ENCODE peak calls at places on chromosomes 6 and 20, in eight cellular contexts. G, Y, T, S, J, H, Z and V are unnamed samples.

GRCh38 chr20:21808863-21809664 is 103.6 kb downstream of the PAX1 start:
- DNase-seq in Y (no peak), H (peak; percentile 74), S (peak; percentile 71), T (no peak), J (peak; percentile 53), G (no peak), Z (no peak), V (no peak)

GRCh38 chr6:40509716-40510260 is 77.4 kb downstream of the LRFN2 start:
- DNase-seq in S (no peak), Y (no peak), H (no peak), J (no peak), T (no peak), Z (no peak), G (no peak), V (no peak)

GRCh38 chr6:2643935-2644539 is 106.7 kb downstream of the MYLK4 start:
- DNase-seq in T (no peak), Z (no peak), H (no peak), G (no peak), J (no peak), S (no peak), Y (no peak), V (no peak)

GRCh38 chr6:43799671-43800623 is 29.9 kb downstream of the VEGFA start:
- DNase-seq in J (no peak), Y (no peak), T (no peak), G (no peak), H (no peak), Z (no peak), S (no peak), V (peak; percentile 63)

GRCh38 chr6:108689279-108690161 is 128.8 kb downstream of the FOXO3 start:
- DNase-seq in Y (peak; percentile 86), S (no peak), Z (peak; percentile 98), H (no peak), G (peak; percentile 57), T (peak; percentile 78), J (peak; percentile 84), V (peak; percentile 77)

GRCh38 chr6:44216677-44217331 is at the start of gene MYMX:
- DNase-seq in H (no peak), S (no peak), Z (no peak), T (no peak), Y (no peak), G (no peak), J (peak; percentile 47), V (no peak)

GRCh38 chr20:10536531-10536930 is 101.4 kb downstream of the SLX4IP start:
- DNase-seq in G (peak; percentile 64), Y (peak; percentile 24), T (no peak), S (no peak), H (no peak), Z (peak; percentile 52), J (no peak), V (no peak)

GRCh38 chr20:33372993-33373441 is 28.3 kb downstream of the CDK5RAP1 start:
- DNase-seq in H (no peak), G (peak; percentile 2), T (no peak), S (no peak), Z (peak; percentile 75), J (no peak), Y (peak; percentile 10), V (no peak)

GRCh38 chr20:46195264-46196038 is 77.3 kb downstream of the CD40 start:
- DNase-seq in Z (no peak), S (no peak), J (no peak), H (no peak), Y (no peak), T (no peak), G (no peak), V (no peak)

GRCh38 chr6:15355683-15356099 is 109.8 kb downstream of the JARID2 start:
- DNase-seq in Y (no peak), G (no peak), Z (no peak), S (no peak), H (no peak), T (no peak), J (no peak), V (no peak)

GRCh38 chr6:124368131-124368530 is 564.5 kb downstream of the NKAIN2 start:
- DNase-seq in Y (peak; percentile 37), J (no peak), S (no peak), T (no peak), G (no peak), H (no peak), Z (no peak), V (no peak)

GRCh38 chr6:150263765-150264415 is 104.9 kb upstream of the IYD start:
- DNase-seq in S (no peak), J (no peak), H (no peak), Z (no peak), G (no peak), Y (no peak), T (no peak), V (no peak)

GRCh38 chr6:120077489-120077888 is 727.9 kb upstream of the MAN1A1 start:
- DNase-seq in T (no peak), G (no peak), Z (peak; percentile 44), J (no peak), Y (no peak), S (no peak), H (no peak), V (no peak)
- TF ChIP-seq CTCF in T (no peak), G (no peak), Z (peak; percentile 65), J (no peak), Y (peak; percentile 29), S (no peak), H (peak; percentile 38), V (no peak)

DNA sequence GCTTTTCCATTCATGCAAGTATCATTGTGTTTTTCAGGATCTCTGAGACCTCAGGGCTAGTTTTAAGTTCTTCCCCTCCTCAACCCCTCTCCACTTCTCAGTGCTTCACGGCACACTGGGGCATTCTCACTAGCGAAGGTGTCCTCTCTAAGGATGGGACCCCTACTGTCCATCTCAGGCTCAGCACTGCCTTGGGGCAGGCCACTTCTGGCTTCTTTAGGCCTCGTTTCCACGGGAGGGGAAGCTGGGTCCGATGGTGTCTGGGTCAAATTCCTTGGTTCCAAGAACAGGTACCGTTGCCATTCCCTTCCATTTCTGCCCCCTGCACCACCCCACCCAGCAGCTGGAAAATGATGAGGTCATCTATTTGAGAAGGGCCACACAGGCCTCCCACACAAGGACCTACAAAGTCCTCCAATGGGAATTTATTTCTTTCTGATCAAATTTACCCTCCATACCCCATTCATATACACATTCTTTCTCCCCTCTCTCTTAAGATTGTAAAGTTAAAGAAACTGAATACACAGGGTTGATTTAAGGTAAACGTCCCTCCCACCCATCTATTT is 17.2 kb downstream of the GNAS start:
- DNase-seq in G (no peak), Z (no peak), J (no peak), T (no peak), S (no peak), Y (no peak), H (no peak), V (no peak)
- TF ChIP-seq CTCF in G (no peak), Z (no peak), J (no peak), T (no peak), S (no peak), Y (no peak), H (no peak), V (no peak)

GRCh38 chr6:329888-330691 is 37.8 kb downstream of the DUSP22 start:
- DNase-seq in H (no peak), Z (no peak), G (no peak), T (peak; percentile 52), Y (no peak), S (no peak), J (no peak), V (no peak)

GRCh38 chr6:332671-333070 is 40.4 kb downstream of the DUSP22 start:
- DNase-seq in Z (peak; percentile 56), T (no peak), S (no peak), H (no peak), Y (peak; percentile 74), J (no peak), G (no peak), V (no peak)

GRCh38 chr6:330948-331347 is 38.7 kb downstream of the DUSP22 start:
- DNase-seq in Y (no peak), G (no peak), T (no peak), H (no peak), Z (no peak), J (no peak), S (no peak), V (no peak)

GRCh38 chr6:333379-334002 is 41.2 kb downstream of the DUSP22 start:
- DNase-seq in H (no peak), J (no peak), Y (no peak), G (no peak), T (no peak), S (no peak), Z (peak; percentile 25), V (no peak)

DNA sequence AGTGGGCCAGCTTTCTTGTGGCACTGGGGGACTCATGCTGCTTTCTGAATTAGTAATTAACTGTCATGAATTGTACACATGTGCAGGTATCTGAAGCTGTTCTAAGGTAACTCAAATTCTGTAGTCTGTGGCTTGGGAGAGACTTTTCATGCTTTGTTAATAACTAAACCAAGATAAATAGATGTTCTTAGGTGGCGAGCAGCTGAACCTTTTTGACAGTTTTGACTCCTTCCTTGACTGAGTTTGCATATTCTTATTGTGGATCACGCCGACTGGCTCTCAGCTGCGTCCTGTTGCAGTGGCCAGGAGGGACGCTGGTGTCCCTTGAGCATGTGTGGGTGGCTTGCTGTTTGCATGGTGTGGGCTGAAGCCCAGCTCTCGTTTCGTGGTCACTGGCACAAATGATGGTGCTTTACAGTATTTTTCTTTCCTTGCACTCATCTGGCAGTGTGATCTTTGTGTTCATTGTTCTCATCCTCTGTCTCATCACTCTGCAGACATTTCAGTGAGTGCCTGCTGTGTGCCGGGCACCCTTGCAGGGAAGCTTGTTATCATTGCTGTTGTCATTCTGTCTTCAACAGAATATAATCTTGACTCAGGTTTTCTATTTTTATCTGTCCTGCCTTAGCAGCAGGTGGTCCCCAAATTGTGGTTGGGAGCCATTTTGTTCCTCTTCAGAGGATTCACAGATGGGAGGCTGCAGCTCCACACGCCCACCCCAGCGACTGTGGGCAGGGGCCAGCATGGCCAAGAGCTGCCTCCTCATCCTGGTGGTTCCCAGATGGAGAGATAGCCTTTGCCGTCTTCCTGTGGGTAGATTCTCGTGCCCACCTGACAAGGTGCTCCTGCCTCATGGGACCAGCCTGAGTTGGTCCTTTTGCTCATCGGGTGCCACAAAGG is 39.6 kb downstream of the DUSP22 start:
- DNase-seq in Y (no peak), T (no peak), H (no peak), G (no peak), Z (no peak), S (peak; percentile 83), J (no peak), V (no peak)
- TF ChIP-seq CTCF in Y (no peak), T (no peak), H (no peak), G (no peak), Z (no peak), S (peak; percentile 43), J (no peak), V (no peak)

DNA sequence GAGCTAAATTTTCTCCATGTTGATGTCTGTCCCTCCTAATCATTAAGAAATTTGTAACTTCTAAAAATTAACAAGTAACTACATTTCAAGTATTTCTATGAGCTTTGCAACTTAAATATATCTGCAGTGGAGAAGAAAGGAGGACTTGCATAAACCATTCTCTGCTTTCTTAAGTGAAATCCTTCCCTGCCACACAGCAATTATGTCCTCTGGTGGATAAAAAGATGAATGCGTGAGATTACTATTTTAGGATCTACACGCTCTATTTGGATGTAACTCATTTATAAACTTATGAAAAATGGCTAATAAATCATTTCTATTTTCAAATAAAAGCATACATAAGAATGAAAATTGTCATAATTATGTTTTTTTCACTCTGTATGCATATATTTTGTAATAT is 338.0 kb upstream of the PTCHD4 start:
- DNase-seq in S (no peak), T (no peak), H (no peak), Y (peak; percentile 3), Z (peak; percentile 14), J (no peak), G (no peak), V (no peak)
- TF ChIP-seq CTCF in S (no peak), T (peak; percentile 58), H (no peak), Y (peak; percentile 15), Z (peak; percentile 24), J (no peak), G (no peak), V (no peak)